ENCODE peak calls at places on chromosomes 11 and 22, in eight cellular contexts. W, S, P, M, I, K, D and A are unnamed samples.

GRCh38 chr22:37012262-37012904 is 6.9 kb downstream of the TST start:
- DNase-seq in W (no peak), S (no peak), P (no peak), M (no peak), I (no peak), K (no peak), D (no peak), A (no peak)

GRCh38 chr11:65586676-65587075 is 8.9 kb downstream of the KCNK7 start:
- DNase-seq in W (peak), S (peak), P (no peak), M (no peak), I (no peak), K (no peak), D (peak), A (peak)

GRCh38 chr22:45072322-45072903 is 62.6 kb upstream of the PHF21B start:
- DNase-seq in W (peak), S (no peak), P (no peak), M (no peak), I (peak), K (peak), D (peak), A (peak)

GRCh38 chr22:40341604-40342003 is 4.7 kb upstream of the ADSL start:
- DNase-seq in W (no peak), S (no peak), P (no peak), M (no peak), I (no peak), K (no peak), D (no peak), A (no peak)

GRCh38 chr11:35364101-35364780 is 55.1 kb downstream of the SLC1A2 start:
- DNase-seq in W (peak), S (peak), P (no peak), M (peak), I (no peak), K (peak), D (no peak), A (peak)

GRCh38 chr11:45410391-45411215 is 124.5 kb upstream of the SYT13 start:
- DNase-seq in W (no peak), S (no peak), P (no peak), M (no peak), I (no peak), K (no peak), D (no peak), A (peak)

GRCh38 chr11:100528872-100529416 is 158.1 kb upstream of the ARHGAP42 start:
- DNase-seq in W (no peak), S (no peak), P (no peak), M (no peak), I (no peak), K (no peak), D (no peak), A (no peak)

GRCh38 chr11:1691027-1691877 is 5.7 kb upstream of the KRTAP5-6 start:
- DNase-seq in W (peak), S (no peak), P (no peak), M (no peak), I (no peak), K (no peak), D (no peak), A (no peak)

GRCh38 chr11:28400236-28401100 is 292.3 kb downstream of the METTL15 start:
- DNase-seq in W (peak), S (peak), P (no peak), M (peak), I (no peak), K (no peak), D (no peak), A (no peak)

GRCh38 chr22:45204751-45205623 is 35.7 kb downstream of the KIAA0930 start:
- DNase-seq in W (peak), S (no peak), P (no peak), M (no peak), I (no peak), K (no peak), D (no peak), A (no peak)

GRCh38 chr11:115660072-115660805 is 156.0 kb upstream of the CADM1 start:
- DNase-seq in W (no peak), S (no peak), P (no peak), M (no peak), I (no peak), K (no peak), D (no peak), A (peak)

GRCh38 chr11:63843042-63843441 is 4.1 kb downstream of the MARK2 start:
- DNase-seq in W (peak), S (no peak), P (no peak), M (no peak), I (no peak), K (no peak), D (no peak), A (no peak)

GRCh38 chr11:86418929-86419328 is 44.2 kb downstream of the CCDC81 start:
- DNase-seq in W (no peak), S (no peak), P (no peak), M (no peak), I (peak), K (peak), D (no peak), A (peak)

GRCh38 chr11:134535029-134536025 is 123.3 kb upstream of the B3GAT1 start:
- DNase-seq in W (no peak), S (no peak), P (no peak), M (no peak), I (no peak), K (no peak), D (no peak), A (no peak)

GRCh38 chr11:2540521-2541320 is 95.9 kb downstream of the KCNQ1 start:
- DNase-seq in W (no peak), S (no peak), P (no peak), M (no peak), I (no peak), K (no peak), D (no peak), A (no peak)

GRCh38 chr11:123450593-123450992 is 20.5 kb downstream of the GRAMD1B start:
- DNase-seq in W (peak), S (peak), P (no peak), M (no peak), I (no peak), K (no peak), D (no peak), A (no peak)

GRCh38 chr11:61507962-61508824 is at the start of gene LRRC10B:
- DNase-seq in W (no peak), S (no peak), P (peak), M (no peak), I (peak), K (no peak), D (no peak), A (peak)

GRCh38 chr22:29306175-29306829 is at the start of gene GAS2L1:
- DNase-seq in W (peak), S (peak), P (no peak), M (peak), I (peak), K (peak), D (peak), A (peak)

GRCh38 chr11:122344281-122344680 is 228.3 kb upstream of the BLID start:
- DNase-seq in W (peak), S (no peak), P (no peak), M (no peak), I (no peak), K (no peak), D (no peak), A (no peak)

GRCh38 chr11:100991541-100991940 is 138.1 kb downstream of the PGR start:
- DNase-seq in W (peak), S (no peak), P (no peak), M (no peak), I (no peak), K (no peak), D (no peak), A (no peak)

GRCh38 chr11:13534358-13534757 is 38.6 kb upstream of the PTH start:
- DNase-seq in W (no peak), S (no peak), P (no peak), M (no peak), I (no peak), K (no peak), D (no peak), A (no peak)

GRCh38 chr11:9462806-9463537 is 2.2 kb downstream of the ZNF143 start:
- DNase-seq in W (peak), S (no peak), P (no peak), M (no peak), I (no peak), K (no peak), D (no peak), A (no peak)

GRCh38 chr11:95230054-95231034 is 658 bp downstream of the SESN3 start:
- DNase-seq in W (no peak), S (peak), P (peak), M (no peak), I (peak), K (no peak), D (peak), A (peak)

GRCh38 chr11:134361241-134361640 is 29.5 kb downstream of the GLB1L2 start:
- DNase-seq in W (no peak), S (no peak), P (no peak), M (no peak), I (no peak), K (no peak), D (no peak), A (no peak)

GRCh38 chr11:101444164-101444563 is 139.6 kb downstream of the TRPC6 start:
- DNase-seq in W (no peak), S (peak), P (no peak), M (peak), I (no peak), K (no peak), D (no peak), A (no peak)

GRCh38 chr11:61737131-61737530 is 15.3 kb upstream of the MYRF start:
- DNase-seq in W (no peak), S (no peak), P (no peak), M (no peak), I (no peak), K (no peak), D (peak), A (no peak)

GRCh38 chr11:58940028-58940427 is 740 bp downstream of the GLYATL1 start:
- DNase-seq in W (no peak), S (no peak), P (no peak), M (no peak), I (no peak), K (no peak), D (no peak), A (no peak)

GRCh38 chr11:28632338-28632737 is 524.1 kb downstream of the METTL15 start:
- DNase-seq in W (peak), S (no peak), P (no peak), M (no peak), I (no peak), K (no peak), D (no peak), A (no peak)

GRCh38 chr11:15780837-15781236 is 575.5 kb downstream of the SOX6 start:
- DNase-seq in W (no peak), S (no peak), P (no peak), M (no peak), I (no peak), K (no peak), D (no peak), A (no peak)

GRCh38 chr11:119700536-119701346 is 28.3 kb downstream of the NECTIN1 start:
- DNase-seq in W (peak), S (no peak), P (no peak), M (no peak), I (peak), K (no peak), D (no peak), A (no peak)

GRCh38 chr22:17315310-17315709 is 54.0 kb upstream of the CECR2 start:
- DNase-seq in W (no peak), S (no peak), P (no peak), M (no peak), I (no peak), K (no peak), D (no peak), A (no peak)

GRCh38 chr11:821513-822371 is 3.0 kb downstream of the PNPLA2 start:
- DNase-seq in W (no peak), S (peak), P (no peak), M (no peak), I (no peak), K (no peak), D (no peak), A (no peak)

GRCh38 chr22:36331912-36332622 is 55.7 kb downstream of the MYH9 start:
- DNase-seq in W (peak), S (peak), P (peak), M (no peak), I (peak), K (peak), D (no peak), A (no peak)

GRCh38 chr22:29478326-29479276 is 1.4 kb upstream of the NEFH start:
- DNase-seq in W (no peak), S (peak), P (peak), M (no peak), I (peak), K (peak), D (peak), A (peak)

GRCh38 chr11:110463153-110463552 is 33.4 kb downstream of the FDX1 start:
- DNase-seq in W (peak), S (peak), P (no peak), M (no peak), I (peak), K (peak), D (no peak), A (peak)

GRCh38 chr11:101718406-101718805 is 134.6 kb upstream of the TRPC6 start:
- DNase-seq in W (peak), S (no peak), P (no peak), M (no peak), I (no peak), K (no peak), D (no peak), A (no peak)

GRCh38 chr22:46499798-46500174 is 37.6 kb downstream of the CELSR1 start:
- DNase-seq in W (no peak), S (no peak), P (no peak), M (no peak), I (no peak), K (no peak), D (no peak), A (no peak)

GRCh38 chr11:69325446-69325845 is 31.5 kb downstream of the MYEOV start:
- DNase-seq in W (no peak), S (no peak), P (no peak), M (no peak), I (no peak), K (no peak), D (no peak), A (no peak)